ENCODE peak calls at places on chromosomes 16 and 17, in six cellular contexts. One of them, this sample, is unnamed.

GRCh38 chr17:72121164-72122001 is 563 bp downstream of the SOX9 start:
- DNase-seq in AG04450: no peak
- DNase-seq in mesenteric fat pad: peak
- DNase-seq in HFFc6: peak
- DNase-seq in left lung: peak
- DNase-seq in fibroblast of pulmonary artery: peak
- DNase-seq in this sample: no peak

GRCh38 chr16:19660432-19660831 is 57.6 kb downstream of the KNOP1 start:
- DNase-seq in fibroblast of pulmonary artery: no peak
- DNase-seq in AG04450: no peak
- DNase-seq in HFFc6: no peak
- DNase-seq in mesenteric fat pad: no peak
- DNase-seq in left lung: no peak
- DNase-seq in this sample: no peak

GRCh38 chr16:53014287-53014686 is 38.4 kb downstream of the CHD9NB start:
- DNase-seq in mesenteric fat pad: no peak
- DNase-seq in HFFc6: no peak
- DNase-seq in AG04450: no peak
- DNase-seq in left lung: no peak
- DNase-seq in fibroblast of pulmonary artery: no peak
- DNase-seq in this sample: no peak

GRCh38 chr17:29116652-29117439 is 63.4 kb downstream of the MYO18A start:
- DNase-seq in fibroblast of pulmonary artery: peak
- DNase-seq in mesenteric fat pad: peak
- DNase-seq in left lung: peak
- DNase-seq in AG04450: no peak
- DNase-seq in HFFc6: peak
- DNase-seq in this sample: peak

GRCh38 chr16:69131749-69132423 is 502 bp downstream of the CHTF8 start:
- DNase-seq in left lung: peak
- DNase-seq in AG04450: peak
- DNase-seq in HFFc6: peak
- DNase-seq in mesenteric fat pad: peak
- DNase-seq in fibroblast of pulmonary artery: peak
- DNase-seq in this sample: peak

GRCh38 chr17:27601069-27601974 is 29.7 kb upstream of the LGALS9 start:
- DNase-seq in HFFc6: peak
- DNase-seq in AG04450: peak
- DNase-seq in mesenteric fat pad: no peak
- DNase-seq in left lung: peak
- DNase-seq in fibroblast of pulmonary artery: peak
- DNase-seq in this sample: peak

GRCh38 chr16:3020247-3020603 is at the start of gene TNFRSF12A:
- DNase-seq in AG04450: no peak
- DNase-seq in HFFc6: peak
- DNase-seq in mesenteric fat pad: peak
- DNase-seq in left lung: peak
- DNase-seq in fibroblast of pulmonary artery: peak
- DNase-seq in this sample: peak

GRCh38 chr16:71746442-71747046 is 22.0 kb upstream of the PHLPP2 start:
- DNase-seq in mesenteric fat pad: no peak
- DNase-seq in AG04450: no peak
- DNase-seq in HFFc6: peak
- DNase-seq in left lung: no peak
- DNase-seq in fibroblast of pulmonary artery: peak
- DNase-seq in this sample: no peak

GRCh38 chr16:49019081-49019633 is 262.5 kb downstream of the CBLN1 start:
- DNase-seq in HFFc6: no peak
- DNase-seq in AG04450: no peak
- DNase-seq in mesenteric fat pad: no peak
- DNase-seq in fibroblast of pulmonary artery: no peak
- DNase-seq in left lung: no peak
- DNase-seq in this sample: no peak

GRCh38 chr16:20901441-20902112 is 1.0 kb downstream of the LYRM1 start:
- DNase-seq in left lung: peak
- DNase-seq in HFFc6: peak
- DNase-seq in AG04450: no peak
- DNase-seq in mesenteric fat pad: no peak
- DNase-seq in fibroblast of pulmonary artery: peak
- DNase-seq in this sample: peak

GRCh38 chr16:66539628-66540469 is 10.1 kb downstream of the TK2 start:
- DNase-seq in AG04450: no peak
- DNase-seq in fibroblast of pulmonary artery: no peak
- DNase-seq in mesenteric fat pad: no peak
- DNase-seq in HFFc6: no peak
- DNase-seq in left lung: no peak
- DNase-seq in this sample: no peak

GRCh38 chr17:78529871-78530670 is 47.1 kb downstream of the DNAH17 start:
- DNase-seq in mesenteric fat pad: no peak
- DNase-seq in HFFc6: no peak
- DNase-seq in left lung: peak
- DNase-seq in fibroblast of pulmonary artery: no peak
- DNase-seq in AG04450: no peak
- DNase-seq in this sample: no peak

This sample was measured in tibial nerve.